ENCODE peak calls at places on chromosomes 13 and 19, in eight cellular contexts. P is midbrain; T is fibroblast of pulmonary artery; Y is heart right ventricle; O is Jurkat, Clone E6-1; W is colonic mucosa; J is NCI-H1092; Z is T-helper 17 cell. X is an unnamed sample.

GRCh38 chr13:73168993-73169401 is 110.2 kb downstream of the KLF5 start:
- DNase-seq in O (no peak), T (peak), Z (no peak), W (peak), J (no peak), Y (no peak), P (no peak), X (no peak)

GRCh38 chr19:54654447-54655321 is 8.1 kb upstream of the LILRB4 start:
- DNase-seq in Z (no peak), W (no peak), P (no peak), Y (no peak), J (no peak), O (no peak), T (no peak), X (no peak)

GRCh38 chr19:14516746-14517438 is 1.3 kb downstream of the DNAJB1 start:
- DNase-seq in O (no peak), J (no peak), W (peak), T (no peak), P (peak), Y (no peak), Z (no peak), X (no peak)

GRCh38 chr19:10430505-10431253 is 10.3 kb downstream of the PDE4A start:
- DNase-seq in O (no peak), Z (no peak), J (no peak), Y (peak), P (no peak), W (peak), T (peak), X (peak)

GRCh38 chr13:43272866-43273265 is 249.5 kb downstream of the DNAJC15 start:
- DNase-seq in P (no peak), W (no peak), O (peak), Z (no peak), T (no peak), J (no peak), Y (no peak), X (no peak)

GRCh38 chr13:107322228-107322627 is 754.3 kb upstream of the ARGLU1 start:
- DNase-seq in T (no peak), P (no peak), O (no peak), J (no peak), Z (no peak), Y (no peak), W (no peak), X (peak)

GRCh38 chr19:45253396-45254027 is 2.4 kb downstream of the MARK4 start:
- DNase-seq in J (no peak), Y (no peak), T (peak), Z (no peak), P (no peak), W (no peak), O (no peak), X (no peak)

GRCh38 chr19:1945899-1946298 is 4.9 kb downstream of the CSNK1G2 start:
- DNase-seq in O (no peak), Y (peak), Z (no peak), J (no peak), W (peak), P (no peak), T (peak), X (peak)

GRCh38 chr13:88223958-88224357 is 552.8 kb downstream of the SLITRK5 start:
- DNase-seq in Y (no peak), J (no peak), O (no peak), W (no peak), P (no peak), Z (no peak), T (no peak), X (no peak)

GRCh38 chr13:72437458-72437857 is 290.0 kb downstream of the MZT1 start:
- DNase-seq in Y (no peak), J (no peak), T (peak), Z (no peak), P (no peak), O (no peak), W (no peak), X (no peak)

GRCh38 chr13:91017669-91018053 is 329.8 kb upstream of the MIR17HG start:
- DNase-seq in J (no peak), P (no peak), O (no peak), T (no peak), Y (no peak), Z (no peak), W (no peak), X (no peak)

GRCh38 chr19:10339380-10339960 is at the start of gene ICAM3:
- DNase-seq in P (no peak), J (no peak), O (peak), Y (no peak), Z (peak), T (no peak), W (peak), X (peak)

GRCh38 chr19:29571181-29571580 is 34.9 kb upstream of the POP4 start:
- DNase-seq in J (no peak), O (no peak), W (no peak), T (no peak), Y (no peak), P (no peak), Z (no peak), X (no peak)

GRCh38 chr19:41987141-41987860 is 6.7 kb downstream of the ATP1A3 start:
- DNase-seq in Z (no peak), J (no peak), W (no peak), T (no peak), Y (no peak), P (no peak), O (no peak), X (no peak)

GRCh38 chr13:105612541-105612940 is 922.9 kb downstream of the EFNB2 start:
- DNase-seq in Z (no peak), T (no peak), Y (no peak), O (no peak), J (no peak), W (no peak), P (no peak), X (no peak)

GRCh38 chr19:24159707-24160106 is 72.7 kb downstream of the ZNF254 start:
- DNase-seq in Y (no peak), P (no peak), O (peak), J (no peak), T (peak), W (no peak), Z (no peak), X (peak)

GRCh38 chr13:35923347-35923746 is 207.8 kb downstream of the DCLK1 start:
- DNase-seq in P (no peak), W (no peak), O (no peak), Y (peak), T (peak), J (no peak), Z (no peak), X (peak)

GRCh38 chr19:19258589-19259338 is 14.3 kb downstream of the TM6SF2 start:
- DNase-seq in P (no peak), Y (no peak), O (no peak), Z (no peak), T (no peak), W (no peak), J (no peak), X (no peak)

GRCh38 chr13:30408319-30409101 is 13.8 kb upstream of the UBE2L5 start:
- DNase-seq in J (peak), T (peak), Z (peak), W (peak), P (peak), Y (peak), O (peak), X (peak)

GRCh38 chr19:11014403-11014911 is 53.6 kb downstream of the SMARCA4 start:
- DNase-seq in W (no peak), T (no peak), P (no peak), Y (no peak), O (no peak), J (no peak), Z (no peak), X (no peak)

GRCh38 chr19:50790898-50791562 is 815 bp downstream of the ACP4 start:
- DNase-seq in Y (no peak), O (no peak), T (no peak), P (no peak), Z (no peak), J (no peak), W (no peak), X (no peak)

GRCh38 chr13:75761373-75761772 is 125.2 kb downstream of the LMO7 start:
- DNase-seq in J (no peak), P (no peak), O (no peak), Z (no peak), W (no peak), Y (no peak), T (peak), X (no peak)

GRCh38 chr19:29886535-29886934 is 55.5 kb upstream of the URI1 start:
- DNase-seq in J (no peak), W (no peak), P (no peak), Z (no peak), O (no peak), Y (no peak), T (no peak), X (no peak)

GRCh38 chr13:72255908-72256307 is 388.9 kb upstream of the DACH1 start:
- DNase-seq in Y (no peak), T (peak), Z (no peak), J (peak), W (peak), O (peak), P (peak), X (peak)

GRCh38 chr13:34357435-34358232 is 539.7 kb downstream of the RFC3 start:
- DNase-seq in O (no peak), P (no peak), Y (no peak), W (no peak), T (peak), Z (no peak), J (no peak), X (peak)

GRCh38 chr13:63731896-63732295 is 2316.2 kb upstream of the PCDH20 start:
- DNase-seq in T (no peak), Z (no peak), Y (no peak), P (no peak), W (no peak), J (no peak), O (no peak), X (no peak)

GRCh38 chr19:15357906-15358305 is 21.7 kb downstream of the AKAP8 start:
- DNase-seq in O (no peak), P (no peak), W (no peak), J (no peak), Z (no peak), T (no peak), Y (no peak), X (no peak)

GRCh38 chr13:106466691-106467405 is 68.6 kb downstream of the EFNB2 start:
- DNase-seq in P (no peak), O (peak), Y (no peak), W (no peak), J (no peak), T (no peak), Z (no peak), X (no peak)

X was measured in dermis blood vessel endothelial cell.